ENCODE peak calls at places on chromosomes 2 and 18, in eight cellular contexts. One of them, this sample, is unnamed.

GRCh38 chr2:72555943-72556342 is 269.9 kb downstream of the EXOC6B start:
- DNase-seq in IMR-90: no peak
- DNase-seq in tibial artery: no peak
- DNase-seq in right atrium auricular region: no peak
- DNase-seq in midbrain: no peak
- DNase-seq in T-helper 2 cell: no peak
- DNase-seq in H4: no peak
- DNase-seq in mesothelial cell of epicardium: no peak
- DNase-seq in this sample: no peak

GRCh38 chr2:10009271-10009810 is 34.0 kb upstream of the KLF11 start:
- DNase-seq in tibial artery: no peak
- DNase-seq in mesothelial cell of epicardium: no peak
- DNase-seq in T-helper 2 cell: no peak
- DNase-seq in IMR-90: no peak
- DNase-seq in right atrium auricular region: no peak
- DNase-seq in midbrain: no peak
- DNase-seq in H4: no peak
- DNase-seq in this sample: no peak

GRCh38 chr2:54872783-54873182 is 149.3 kb downstream of the EML6 start:
- DNase-seq in H4: no peak
- DNase-seq in right atrium auricular region: no peak
- DNase-seq in mesothelial cell of epicardium: no peak
- DNase-seq in T-helper 2 cell: no peak
- DNase-seq in tibial artery: no peak
- DNase-seq in IMR-90: no peak
- DNase-seq in midbrain: no peak
- DNase-seq in this sample: no peak

GRCh38 chr18:39350916-39351315 is 1785.3 kb upstream of the CELF4 start:
- DNase-seq in mesothelial cell of epicardium: no peak
- DNase-seq in IMR-90: no peak
- DNase-seq in midbrain: no peak
- DNase-seq in H4: no peak
- DNase-seq in right atrium auricular region: no peak
- DNase-seq in tibial artery: no peak
- DNase-seq in T-helper 2 cell: no peak
- DNase-seq in this sample: peak; percentile 62

GRCh38 chr2:127778447-127778846 is 32.5 kb downstream of the WDR33 start:
- DNase-seq in right atrium auricular region: no peak
- DNase-seq in tibial artery: no peak
- DNase-seq in midbrain: no peak
- DNase-seq in mesothelial cell of epicardium: no peak
- DNase-seq in T-helper 2 cell: no peak
- DNase-seq in H4: no peak
- DNase-seq in IMR-90: no peak
- DNase-seq in this sample: no peak

GRCh38 chr2:203685081-203685621 is 21.3 kb upstream of the CD28 start:
- DNase-seq in H4: peak; percentile 89
- DNase-seq in tibial artery: no peak
- DNase-seq in right atrium auricular region: no peak
- DNase-seq in T-helper 2 cell: no peak
- DNase-seq in IMR-90: peak; percentile 94
- DNase-seq in mesothelial cell of epicardium: no peak
- DNase-seq in midbrain: no peak
- DNase-seq in this sample: no peak

GRCh38 chr2:38581193-38582147 is 21.3 kb downstream of the HNRNPLL start:
- DNase-seq in right atrium auricular region: no peak
- DNase-seq in tibial artery: no peak
- DNase-seq in mesothelial cell of epicardium: no peak
- DNase-seq in T-helper 2 cell: no peak
- DNase-seq in H4: peak; percentile 60
- DNase-seq in midbrain: peak; percentile 84
- DNase-seq in IMR-90: peak; percentile 82
- DNase-seq in this sample: peak; percentile 53

GRCh38 chr18:37270046-37270665 is 295.4 kb downstream of the CELF4 start:
- DNase-seq in H4: peak; percentile 19
- DNase-seq in right atrium auricular region: no peak
- DNase-seq in IMR-90: peak; percentile 52
- DNase-seq in midbrain: peak; percentile 57
- DNase-seq in mesothelial cell of epicardium: peak; percentile 68
- DNase-seq in tibial artery: no peak
- DNase-seq in T-helper 2 cell: no peak
- DNase-seq in this sample: peak; percentile 72

GRCh38 chr18:31990823-31991222 is 27.8 kb upstream of the RNF125 start:
- DNase-seq in H4: no peak
- DNase-seq in tibial artery: no peak
- DNase-seq in right atrium auricular region: no peak
- DNase-seq in midbrain: no peak
- DNase-seq in T-helper 2 cell: no peak
- DNase-seq in mesothelial cell of epicardium: no peak
- DNase-seq in IMR-90: no peak
- DNase-seq in this sample: no peak

GRCh38 chr18:55142413-55142812 is 183.2 kb upstream of the CCDC68 start:
- DNase-seq in mesothelial cell of epicardium: no peak
- DNase-seq in midbrain: no peak
- DNase-seq in IMR-90: no peak
- DNase-seq in T-helper 2 cell: no peak
- DNase-seq in H4: no peak
- DNase-seq in right atrium auricular region: no peak
- DNase-seq in tibial artery: no peak
- DNase-seq in this sample: no peak

GRCh38 chr2:67566292-67566691 is 169.2 kb downstream of the ETAA1 start:
- DNase-seq in mesothelial cell of epicardium: no peak
- DNase-seq in IMR-90: no peak
- DNase-seq in tibial artery: no peak
- DNase-seq in right atrium auricular region: no peak
- DNase-seq in T-helper 2 cell: no peak
- DNase-seq in H4: no peak
- DNase-seq in midbrain: no peak
- DNase-seq in this sample: no peak

GRCh38 chr2:122300758-122301157 is 545.3 kb downstream of the TSN start:
- DNase-seq in IMR-90: peak; percentile 2
- DNase-seq in midbrain: no peak
- DNase-seq in mesothelial cell of epicardium: no peak
- DNase-seq in right atrium auricular region: no peak
- DNase-seq in T-helper 2 cell: no peak
- DNase-seq in H4: no peak
- DNase-seq in tibial artery: no peak
- DNase-seq in this sample: peak; percentile 26

GRCh38 chr2:203758841-203759691 is 52.6 kb downstream of the CD28 start:
- DNase-seq in H4: no peak
- DNase-seq in T-helper 2 cell: no peak
- DNase-seq in tibial artery: no peak
- DNase-seq in midbrain: no peak
- DNase-seq in mesothelial cell of epicardium: no peak
- DNase-seq in right atrium auricular region: no peak
- DNase-seq in IMR-90: peak; percentile 87
- DNase-seq in this sample: peak; percentile 37

GRCh38 chr18:65754121-65754520 is 3.3 kb downstream of the CDH7 start:
- DNase-seq in mesothelial cell of epicardium: no peak
- DNase-seq in tibial artery: no peak
- DNase-seq in right atrium auricular region: no peak
- DNase-seq in midbrain: no peak
- DNase-seq in IMR-90: no peak
- DNase-seq in T-helper 2 cell: no peak
- DNase-seq in H4: peak; percentile 94
- DNase-seq in this sample: no peak

GRCh38 chr18:58962331-58962730 is 97.7 kb downstream of the ZNF532 start:
- DNase-seq in mesothelial cell of epicardium: no peak
- DNase-seq in T-helper 2 cell: no peak
- DNase-seq in right atrium auricular region: no peak
- DNase-seq in tibial artery: no peak
- DNase-seq in IMR-90: no peak
- DNase-seq in H4: no peak
- DNase-seq in midbrain: no peak
- DNase-seq in this sample: no peak

GRCh38 chr2:23497063-23497462 is 112.1 kb downstream of the KLHL29 start:
- DNase-seq in tibial artery: peak; percentile 64
- DNase-seq in mesothelial cell of epicardium: no peak
- DNase-seq in midbrain: no peak
- DNase-seq in T-helper 2 cell: no peak
- DNase-seq in right atrium auricular region: no peak
- DNase-seq in IMR-90: peak; percentile 30
- DNase-seq in H4: peak; percentile 91
- DNase-seq in this sample: peak; percentile 49

GRCh38 chr2:45904931-45905642 is 253.6 kb downstream of the PRKCE start:
- DNase-seq in H4: no peak
- DNase-seq in T-helper 2 cell: no peak
- DNase-seq in IMR-90: no peak
- DNase-seq in midbrain: peak; percentile 26
- DNase-seq in tibial artery: no peak
- DNase-seq in right atrium auricular region: no peak
- DNase-seq in mesothelial cell of epicardium: no peak
- DNase-seq in this sample: no peak

GRCh38 chr2:170314744-170315447 is 136.9 kb downstream of the MYO3B start:
- DNase-seq in H4: no peak
- DNase-seq in T-helper 2 cell: no peak
- DNase-seq in mesothelial cell of epicardium: no peak
- DNase-seq in right atrium auricular region: no peak
- DNase-seq in midbrain: no peak
- DNase-seq in tibial artery: no peak
- DNase-seq in IMR-90: no peak
- DNase-seq in this sample: no peak

GRCh38 chr2:26011990-26012856 is 21.7 kb upstream of the RAB10 start:
- DNase-seq in mesothelial cell of epicardium: no peak
- DNase-seq in midbrain: no peak
- DNase-seq in H4: peak; percentile 76
- DNase-seq in IMR-90: peak; percentile 81
- DNase-seq in tibial artery: no peak
- DNase-seq in right atrium auricular region: peak; percentile 82
- DNase-seq in T-helper 2 cell: no peak
- DNase-seq in this sample: peak; percentile 66

GRCh38 chr2:40497251-40497859 is 45.5 kb upstream of the SLC8A1 start:
- DNase-seq in tibial artery: no peak
- DNase-seq in H4: no peak
- DNase-seq in T-helper 2 cell: no peak
- DNase-seq in mesothelial cell of epicardium: no peak
- DNase-seq in right atrium auricular region: no peak
- DNase-seq in IMR-90: peak; percentile 25
- DNase-seq in midbrain: no peak
- DNase-seq in this sample: no peak

GRCh38 chr2:126655066-126655465 is 892 bp upstream of the GYPC start:
- DNase-seq in H4: no peak
- DNase-seq in T-helper 2 cell: no peak
- DNase-seq in right atrium auricular region: no peak
- DNase-seq in midbrain: no peak
- DNase-seq in IMR-90: peak; percentile 20
- DNase-seq in mesothelial cell of epicardium: no peak
- DNase-seq in tibial artery: no peak
- DNase-seq in this sample: peak; percentile 64

GRCh38 chr18:35983147-35983546 is 10.7 kb downstream of the RMP24 start:
- DNase-seq in T-helper 2 cell: no peak
- DNase-seq in midbrain: no peak
- DNase-seq in tibial artery: no peak
- DNase-seq in right atrium auricular region: no peak
- DNase-seq in IMR-90: no peak
- DNase-seq in mesothelial cell of epicardium: no peak
- DNase-seq in H4: no peak
- DNase-seq in this sample: no peak

GRCh38 chr2:187658952-187659525 is 104.8 kb upstream of the TFPI start:
- DNase-seq in midbrain: no peak
- DNase-seq in T-helper 2 cell: no peak
- DNase-seq in tibial artery: no peak
- DNase-seq in right atrium auricular region: no peak
- DNase-seq in mesothelial cell of epicardium: no peak
- DNase-seq in H4: peak; percentile 6
- DNase-seq in IMR-90: peak; percentile 45
- DNase-seq in this sample: peak; percentile 62

GRCh38 chr18:78228974-78229373 is 750.6 kb upstream of the SALL3 start:
- DNase-seq in midbrain: no peak
- DNase-seq in tibial artery: no peak
- DNase-seq in T-helper 2 cell: no peak
- DNase-seq in right atrium auricular region: no peak
- DNase-seq in IMR-90: no peak
- DNase-seq in mesothelial cell of epicardium: no peak
- DNase-seq in H4: no peak
- DNase-seq in this sample: peak; percentile 34